ENCODE peak calls at places on chromosomes 4 and X, in four cellular contexts. A is transverse colon, Y is heart left ventricle, X is suprapubic skin. M is an unnamed sample.

GRCh38 chr4:159498371-159499115 is 395.7 kb downstream of the RAPGEF2 start:
- DNase-seq in A (no peak), Y (no peak), X (no peak), M (no peak)

GRCh38 chrX:49198540-49199314 is 1.3 kb downstream of the SYP start:
- DNase-seq in A (no peak), Y (no peak), X (no peak), M (no peak)

GRCh38 chrX:331145-331771 is 12.7 kb upstream of the GTPBP6 start:
- DNase-seq in A (no peak), Y (no peak), X (no peak), M (no peak)

GRCh38 chrX:131827935-131828334 is 195.2 kb upstream of the STK26 start:
- DNase-seq in A (no peak), Y (no peak), X (no peak), M (no peak)

GRCh38 chrX:9148626-9149385 is 114.9 kb upstream of the FAM9B start:
- DNase-seq in A (no peak), Y (no peak), X (no peak), M (no peak)

GRCh38 chrX:9205599-9206223 is 171.8 kb upstream of the FAM9B start:
- DNase-seq in A (no peak), Y (no peak), X (no peak), M (no peak)

GRCh38 chr4:5719329-5720055 is 8.5 kb downstream of the EVC start:
- DNase-seq in A (no peak), Y (no peak), X (no peak), M (no peak)

GRCh38 chrX:53288173-53288572 is 6.8 kb upstream of the IQSEC2 start:
- DNase-seq in A (no peak), Y (peak), X (no peak), M (no peak)

GRCh38 chr4:182555997-182556418 is 312.8 kb downstream of the TENM3 start:
- DNase-seq in A (no peak), Y (no peak), X (no peak), M (no peak)

GRCh38 chrX:44674906-44675305 is 132.2 kb upstream of the FUNDC1 start:
- DNase-seq in A (no peak), Y (no peak), X (no peak), M (no peak)

GRCh38 chrX:118603981-118604380 is 108.4 kb downstream of the DOCK11 start:
- DNase-seq in A (peak), Y (peak), X (no peak), M (peak)

GRCh38 chr4:80268081-80268823 is 1.8 kb downstream of the FGF5 start:
- DNase-seq in A (no peak), Y (no peak), X (no peak), M (no peak)

GRCh38 chr4:36064147-36064546 is 180.2 kb downstream of the ARAP2 start:
- DNase-seq in A (no peak), Y (no peak), X (no peak), M (no peak)

GRCh38 chr4:36067116-36067515 is 177.2 kb downstream of the ARAP2 start:
- DNase-seq in A (no peak), Y (no peak), X (no peak), M (no peak)

DNA sequence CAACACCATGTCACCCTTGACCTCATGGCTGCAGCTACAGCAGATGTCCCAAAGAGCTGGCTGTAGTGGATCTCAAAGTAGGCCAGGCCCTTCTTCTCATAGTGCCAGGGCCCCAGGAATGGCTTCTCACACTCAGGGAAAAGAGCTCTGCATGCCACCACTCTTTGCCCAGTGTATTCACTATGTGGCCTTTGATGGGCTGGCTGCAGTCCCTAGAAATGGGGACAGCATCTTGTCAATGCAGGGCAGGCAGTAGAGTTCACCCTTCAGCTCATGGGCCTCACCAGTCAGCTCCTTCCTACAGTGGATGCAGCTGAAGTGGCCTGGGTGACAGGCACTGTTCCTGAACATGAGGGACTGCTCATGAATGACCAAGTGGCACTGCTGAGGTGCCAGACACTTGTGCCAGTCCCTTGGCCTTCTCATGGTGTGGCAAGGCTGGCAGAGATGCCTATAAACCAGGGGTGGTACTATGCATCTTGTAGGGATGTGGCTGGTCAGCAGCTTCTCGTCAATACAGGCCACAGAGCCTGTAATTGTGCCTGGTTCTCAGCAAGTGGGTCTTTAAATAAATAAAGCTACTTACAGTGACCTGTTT is 178.9 kb downstream of the ARAP2 start:
- DNase-seq in A (no peak), Y (no peak), X (no peak), M (no peak)
- TF ChIP-seq POLR2A in A (no peak), Y (no peak), X (no peak), M (no peak)

DNA sequence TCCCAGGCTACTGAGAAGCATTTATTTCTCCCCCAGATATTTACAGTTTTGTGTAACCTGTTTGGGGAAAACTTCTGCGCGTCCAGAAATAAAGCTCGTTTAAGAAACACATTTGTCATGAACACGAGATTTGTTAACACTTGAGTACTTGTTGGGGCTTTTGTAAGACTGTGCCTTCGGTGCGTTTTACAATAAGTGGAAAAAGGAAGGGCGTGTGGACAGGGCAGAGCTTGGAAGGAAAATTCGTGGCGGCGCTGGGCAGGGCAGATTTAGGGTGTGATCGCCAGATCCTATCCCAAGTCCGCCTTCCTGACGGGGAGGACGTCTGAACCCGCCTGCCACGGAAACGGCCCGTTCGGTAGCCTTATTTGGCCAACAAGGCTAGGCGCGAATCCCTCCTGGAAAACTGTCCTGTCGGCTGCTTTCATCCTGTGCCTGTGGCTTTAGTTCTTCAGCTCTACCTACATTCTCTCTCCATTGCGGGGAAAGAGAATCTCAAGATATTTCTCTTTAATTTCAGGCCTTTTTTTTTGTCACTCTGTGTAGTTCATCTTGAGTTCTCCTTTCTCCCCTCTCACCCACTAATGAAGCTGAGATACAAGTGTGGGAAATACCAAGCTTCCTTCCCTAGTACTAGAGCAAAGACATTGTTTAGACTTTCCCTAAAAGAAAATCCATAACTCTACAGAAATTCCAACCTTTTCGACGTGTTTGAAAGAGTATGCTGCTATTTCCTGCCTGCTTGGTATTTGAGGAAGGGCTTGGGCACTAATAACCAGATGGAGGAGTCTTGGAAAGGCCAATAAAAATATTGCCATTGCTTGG is 946 bp downstream of the PDLIM5 start:
- DNase-seq in A (peak), Y (peak), X (peak), M (peak)
- TF ChIP-seq POLR2A in A (peak), Y (peak), X (peak), M (peak)

DNA sequence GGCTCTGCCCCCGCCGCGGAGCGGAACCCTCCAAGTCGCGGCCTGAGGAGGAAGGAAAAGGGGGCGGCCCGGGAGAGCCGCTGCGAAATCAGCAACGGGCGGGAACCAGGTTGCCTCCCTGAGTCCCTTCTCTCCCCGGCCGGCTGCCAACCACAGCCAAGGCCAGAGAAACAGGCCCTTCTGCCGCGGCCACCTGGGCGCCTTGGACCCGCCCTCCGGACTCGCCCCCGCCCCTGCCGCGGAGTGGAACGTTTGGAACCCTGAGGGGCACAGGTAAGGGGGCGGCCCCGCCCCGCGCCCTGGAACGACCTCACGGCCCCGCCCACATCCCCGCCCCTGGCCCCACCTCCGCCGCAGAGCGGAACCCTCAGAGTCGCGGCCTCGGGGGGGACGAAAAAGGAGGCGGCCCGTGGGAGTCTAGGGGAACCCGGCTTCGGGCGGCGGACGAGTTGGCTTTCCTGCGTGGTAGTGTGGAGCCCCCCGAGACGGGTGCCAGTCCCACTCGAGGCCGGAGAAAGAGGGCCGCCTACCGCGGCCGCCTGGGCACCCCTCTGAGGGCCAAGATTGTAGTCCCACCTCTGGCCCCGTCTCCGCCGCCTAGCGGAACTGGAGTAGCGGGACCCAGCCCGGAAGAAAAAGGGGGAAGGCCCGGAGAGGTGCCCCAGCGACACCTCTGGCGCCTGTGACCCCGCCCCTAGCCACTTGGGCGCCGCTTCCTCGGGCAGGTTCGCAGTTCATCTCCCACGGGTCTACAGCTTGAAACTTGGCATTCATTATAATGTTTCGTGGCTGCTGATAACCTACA is 669 bp upstream of the PHKA2 start:
- DNase-seq in A (peak), Y (peak), X (peak), M (peak)
- TF ChIP-seq POLR2A in A (peak), Y (no peak), X (no peak), M (no peak)

GRCh38 chrX:110175146-110175545 is 142.7 kb downstream of the AMMECR1 start:
- DNase-seq in A (no peak), Y (no peak), X (no peak), M (no peak)

GRCh38 chrX:110180928-110181310 is 137.0 kb downstream of the AMMECR1 start:
- DNase-seq in A (no peak), Y (no peak), X (no peak), M (no peak)

GRCh38 chrX:110181459-110182137 is 136.3 kb downstream of the AMMECR1 start:
- DNase-seq in A (no peak), Y (no peak), X (no peak), M (no peak)

GRCh38 chrX:110180176-110180927 is 137.5 kb downstream of the AMMECR1 start:
- DNase-seq in A (no peak), Y (peak), X (no peak), M (no peak)

GRCh38 chrX:110178179-110178865 is 139.6 kb downstream of the AMMECR1 start:
- DNase-seq in A (no peak), Y (no peak), X (no peak), M (no peak)
- TF ChIP-seq POLR2A in A (no peak), Y (no peak), X (no peak), M (no peak)

GRCh38 chr4:44678094-44679023 is at the start of gene GUF1:
- DNase-seq in A (peak), Y (peak), X (peak), M (peak)
- TF ChIP-seq POLR2A in A (peak), Y (no peak), X (peak), M (no peak)

DNA sequence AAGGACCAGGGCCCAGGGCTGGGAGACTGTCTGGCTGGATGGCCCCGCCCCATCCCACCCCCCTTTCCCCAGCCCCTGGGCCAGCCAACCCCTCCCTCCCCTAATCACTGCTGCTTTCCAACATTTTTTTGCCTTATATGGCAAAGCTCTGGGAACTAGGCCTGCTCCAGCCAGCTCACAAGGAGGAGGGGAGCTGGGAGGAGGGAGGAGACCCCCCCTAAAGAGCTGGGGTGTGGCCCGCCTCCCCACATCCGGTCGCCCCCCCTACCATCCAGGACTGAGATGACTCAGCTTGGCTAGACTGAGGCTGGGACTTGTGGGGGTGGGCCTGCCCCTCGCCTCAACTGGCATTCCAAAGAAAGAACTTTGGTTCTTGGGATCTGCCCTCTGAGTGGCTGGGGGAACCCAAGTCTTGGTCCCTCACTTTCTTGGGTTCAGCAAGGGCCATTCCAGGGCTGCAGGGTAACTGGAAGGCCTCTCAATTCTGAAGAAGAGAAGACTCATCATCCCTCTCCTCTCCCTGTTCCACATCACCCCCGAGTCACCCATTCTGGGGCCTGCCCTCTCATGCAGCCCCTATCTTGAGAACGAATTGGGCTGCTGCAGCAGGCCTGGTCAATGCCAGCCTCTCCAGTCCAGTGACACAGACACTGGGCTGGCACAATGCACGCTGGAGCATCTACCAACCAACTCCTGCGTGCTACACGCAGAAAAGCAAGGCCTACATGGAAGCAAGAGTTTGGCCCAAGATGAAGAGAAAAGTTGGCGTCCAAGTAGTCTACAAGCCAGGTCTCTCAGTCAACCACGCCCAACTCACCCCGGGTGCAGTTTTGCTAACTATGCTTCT is 4.8 kb downstream of the FLNA start:
- DNase-seq in A (peak), Y (peak), X (peak), M (peak)
- TF ChIP-seq POLR2A in A (no peak), Y (no peak), X (no peak), M (no peak)

GRCh38 chr4:134885436-134885835 is 683.8 kb upstream of the PABPC4L start:
- DNase-seq in A (no peak), Y (no peak), X (no peak), M (no peak)
- TF ChIP-seq POLR2A in A (no peak), Y (no peak), X (no peak), M (no peak)

GRCh38 chr4:52659016-52659721 is at the start of gene USP46:
- DNase-seq in A (peak), Y (peak), X (peak), M (peak)
- TF ChIP-seq POLR2A in A (no peak), Y (no peak), X (no peak), M (no peak)